ENCODE peak calls at places on chromosomes 1 and 21, in seven cellular contexts. W, Z, F, N, P, A and Y are unnamed samples.

GRCh38 chr1:198970919-198971318 is 332.1 kb downstream of the PTPRC start:
- DNase-seq in W (no peak), Z (no peak), F (no peak), N (no peak), P (no peak), A (peak), Y (no peak)

GRCh38 chr1:226635456-226635941 is 86.9 kb downstream of the STUM start:
- DNase-seq in W (no peak), Z (no peak), F (no peak), N (no peak), P (no peak), A (no peak), Y (no peak)

GRCh38 chr21:27570306-27570868 is 603.5 kb upstream of the ADAMTS5 start:
- DNase-seq in W (no peak), Z (peak), F (peak), N (peak), P (peak), A (peak), Y (no peak)

GRCh38 chr1:101757985-101758384 is 238.7 kb downstream of the OLFM3 start:
- DNase-seq in W (no peak), Z (no peak), F (no peak), N (no peak), P (no peak), A (no peak), Y (no peak)

GRCh38 chr1:47651311-47652089 is 213.7 kb downstream of the FOXD2 start:
- DNase-seq in W (no peak), Z (no peak), F (no peak), N (no peak), P (no peak), A (no peak), Y (no peak)

GRCh38 chr1:106944721-106945120 is 111.8 kb upstream of the PRMT6 start:
- DNase-seq in W (peak), Z (no peak), F (no peak), N (no peak), P (no peak), A (no peak), Y (no peak)

GRCh38 chr1:106897976-106898375 is 158.5 kb upstream of the PRMT6 start:
- DNase-seq in W (no peak), Z (no peak), F (no peak), N (no peak), P (no peak), A (no peak), Y (no peak)

GRCh38 chr1:28190337-28190979 is 14.0 kb upstream of the PTAFR start:
- DNase-seq in W (no peak), Z (no peak), F (no peak), N (no peak), P (no peak), A (peak), Y (no peak)

GRCh38 chr1:116346943-116347673 is 25.9 kb upstream of the ATP1A1 start:
- DNase-seq in W (no peak), Z (no peak), F (no peak), N (no peak), P (no peak), A (no peak), Y (no peak)

GRCh38 chr1:154327466-154328317 is 2.4 kb downstream of the ATP8B2 start:
- DNase-seq in W (no peak), Z (no peak), F (no peak), N (no peak), P (no peak), A (no peak), Y (no peak)

GRCh38 chr1:915295-916172 is 8.2 kb upstream of the SAMD11 start:
- DNase-seq in W (no peak), Z (peak), F (peak), N (no peak), P (peak), A (no peak), Y (no peak)

GRCh38 chr1:161242313-161242712 is 4.3 kb upstream of the NR1I3 start:
- DNase-seq in W (no peak), Z (no peak), F (no peak), N (no peak), P (no peak), A (no peak), Y (no peak)

GRCh38 chr1:11850121-11850520 is 2.5 kb upstream of the NPPA start:
- DNase-seq in W (no peak), Z (no peak), F (no peak), N (no peak), P (no peak), A (no peak), Y (no peak)

GRCh38 chr1:147812799-147813198 is 52.4 kb upstream of the GJA5 start:
- DNase-seq in W (no peak), Z (no peak), F (no peak), N (no peak), P (no peak), A (peak), Y (no peak)

GRCh38 chr1:13450204-13450603 is 40.0 kb downstream of the PRAMEF20 start:
- DNase-seq in W (no peak), Z (no peak), F (no peak), N (no peak), P (no peak), A (no peak), Y (no peak)

GRCh38 chr1:150512846-150513245 is 2.7 kb upstream of the FALEC start:
- DNase-seq in W (no peak), Z (no peak), F (no peak), N (no peak), P (no peak), A (no peak), Y (no peak)

GRCh38 chr1:30088594-30089556 is 634.5 kb downstream of the MATN1 start:
- DNase-seq in W (no peak), Z (no peak), F (peak), N (no peak), P (no peak), A (peak), Y (no peak)

GRCh38 chr1:226974544-226975258 is 34.6 kb downstream of the COQ8A start:
- DNase-seq in W (no peak), Z (peak), F (peak), N (no peak), P (peak), A (peak), Y (no peak)

GRCh38 chr1:33140153-33141149 is 41.4 kb downstream of the TRIM62 start:
- DNase-seq in W (no peak), Z (no peak), F (no peak), N (no peak), P (peak), A (peak), Y (no peak)

GRCh38 chr1:121566346-121566745 is 381.6 kb downstream of the SRGAP2C start:
- DNase-seq in W (no peak), Z (no peak), F (no peak), N (no peak), P (no peak), A (no peak), Y (no peak)

GRCh38 chr1:227065311-227065710 is 125.2 kb downstream of the COQ8A start:
- DNase-seq in W (no peak), Z (no peak), F (no peak), N (no peak), P (no peak), A (no peak), Y (no peak)

GRCh38 chr21:36917487-36918158 is 48.8 kb downstream of the HLCS start:
- DNase-seq in W (peak), Z (no peak), F (peak), N (no peak), P (peak), A (peak), Y (no peak)

DNA sequence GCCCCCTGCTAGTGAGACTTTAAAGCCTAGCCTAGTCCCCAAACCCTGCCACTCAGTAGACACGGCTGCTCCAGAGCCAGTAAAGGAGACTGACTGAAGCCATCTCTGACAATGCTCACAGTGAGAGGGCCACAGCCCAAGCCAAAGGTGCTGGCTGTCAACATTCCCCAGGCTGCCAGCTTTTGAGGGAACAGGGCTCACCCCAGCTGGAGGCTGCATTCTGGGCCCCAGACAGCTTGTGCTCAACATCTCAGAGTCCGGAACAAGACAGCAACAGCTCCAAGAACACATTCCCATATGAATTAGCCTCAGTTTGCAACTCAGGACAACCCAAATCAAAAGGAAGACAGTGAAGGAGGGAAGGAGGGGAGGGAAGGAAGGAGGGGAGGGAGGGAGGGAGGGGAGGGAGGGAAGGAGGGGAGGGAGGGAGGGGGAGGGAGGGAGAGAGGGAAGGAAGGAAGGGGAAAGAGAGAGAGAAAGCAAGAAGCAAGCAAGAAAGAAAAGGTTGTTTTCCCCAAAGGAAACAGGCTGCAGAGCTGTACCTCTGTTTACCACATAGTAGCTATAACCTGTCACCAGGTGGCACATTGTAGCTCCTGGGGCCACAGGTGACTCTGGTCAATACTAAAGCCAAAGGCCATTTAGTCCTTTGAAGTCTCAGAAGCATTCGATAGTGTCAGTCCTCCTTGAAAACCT is 5.4 kb downstream of the ARTN start:
- DNase-seq in W (no peak), Z (peak), F (peak), N (no peak), P (no peak), A (no peak), Y (no peak)
- H3K27ac ChIP-seq in W (no peak), Z (no peak), F (no peak), N (no peak), P (no peak), A (no peak), Y (no peak)

DNA sequence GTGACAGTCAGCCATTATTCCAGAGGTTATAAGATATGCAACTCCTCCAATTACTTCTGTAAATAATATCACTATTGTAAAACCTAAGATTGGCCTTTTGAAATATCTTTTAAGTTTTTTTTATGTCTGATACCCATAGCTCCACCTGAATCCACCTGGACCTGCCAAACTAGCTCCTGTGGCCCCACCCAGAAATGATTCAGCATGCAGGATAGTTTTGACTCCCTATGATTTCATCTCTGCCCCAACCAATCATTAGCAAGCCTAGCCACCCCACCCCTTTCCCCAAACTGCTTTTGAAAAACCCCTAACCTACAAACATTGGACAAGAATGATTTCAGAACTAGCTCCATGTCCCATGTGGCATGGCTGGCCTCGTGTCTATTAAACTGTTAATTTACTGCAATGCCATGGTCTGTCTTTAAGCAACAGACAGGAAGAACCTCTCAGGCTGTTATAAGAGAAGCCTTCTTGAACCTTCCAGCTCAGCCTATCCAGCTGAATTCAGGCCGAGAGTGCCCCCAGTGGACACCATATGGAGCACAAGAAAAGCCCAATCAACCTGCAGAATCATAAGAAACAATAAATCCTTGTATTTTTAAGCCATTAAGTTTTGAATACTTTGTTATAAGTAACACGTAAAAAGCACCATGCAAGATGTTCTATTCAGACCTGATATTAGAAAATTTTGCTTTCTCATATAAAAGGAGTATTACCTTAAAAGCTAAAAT is 263.0 kb upstream of the ZRANB2 start:
- DNase-seq in W (no peak), Z (no peak), F (no peak), N (no peak), P (no peak), A (no peak), Y (no peak)
- H3K27ac ChIP-seq in W (no peak), Z (no peak), F (no peak), N (no peak), P (no peak), A (no peak), Y (no peak)

DNA sequence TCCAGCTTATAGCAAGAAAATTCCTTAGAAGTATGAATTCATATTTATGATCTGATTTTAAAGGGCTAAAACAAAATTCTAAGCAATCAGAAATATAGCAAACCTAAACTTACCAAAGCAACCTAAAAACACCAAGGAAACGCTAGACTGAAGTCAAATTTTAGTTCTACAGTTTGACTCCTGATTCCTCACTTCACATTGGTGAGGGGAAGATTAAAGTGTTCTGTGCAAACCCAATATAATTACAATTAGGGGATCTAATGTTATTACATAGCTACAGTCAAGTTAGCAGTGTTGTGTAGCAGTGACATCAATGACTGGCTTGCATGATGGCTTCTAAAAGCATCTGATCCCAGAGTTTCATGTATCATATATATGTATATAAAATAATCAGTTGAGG is 11.6 kb downstream of the HNRNPU start:
- DNase-seq in W (no peak), Z (no peak), F (no peak), N (no peak), P (no peak), A (no peak), Y (no peak)
- H3K27ac ChIP-seq in W (no peak), Z (no peak), F (no peak), N (no peak), P (no peak), A (peak), Y (no peak)

DNA sequence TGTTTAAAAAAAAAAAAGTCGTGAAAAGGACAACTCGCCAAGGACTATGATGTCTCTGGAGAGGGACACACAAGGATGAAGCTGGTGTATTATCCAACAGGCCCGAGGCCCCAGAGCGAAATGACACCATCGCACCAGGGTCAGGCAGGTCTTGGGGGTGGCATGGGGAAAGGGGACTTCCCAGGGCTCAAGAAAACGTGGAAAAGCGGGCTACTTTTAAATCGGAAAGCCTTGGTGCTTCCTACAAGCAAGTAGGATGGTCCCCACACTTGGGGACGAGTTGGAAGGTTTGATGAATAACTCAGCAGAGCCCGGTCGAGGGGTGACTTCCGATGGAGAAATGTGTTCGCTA is 505 bp upstream of the GNPAT start:
- DNase-seq in W (no peak), Z (no peak), F (no peak), N (no peak), P (peak), A (no peak), Y (no peak)
- H3K27ac ChIP-seq in W (no peak), Z (peak), F (peak), N (peak), P (no peak), A (no peak), Y (peak)

DNA sequence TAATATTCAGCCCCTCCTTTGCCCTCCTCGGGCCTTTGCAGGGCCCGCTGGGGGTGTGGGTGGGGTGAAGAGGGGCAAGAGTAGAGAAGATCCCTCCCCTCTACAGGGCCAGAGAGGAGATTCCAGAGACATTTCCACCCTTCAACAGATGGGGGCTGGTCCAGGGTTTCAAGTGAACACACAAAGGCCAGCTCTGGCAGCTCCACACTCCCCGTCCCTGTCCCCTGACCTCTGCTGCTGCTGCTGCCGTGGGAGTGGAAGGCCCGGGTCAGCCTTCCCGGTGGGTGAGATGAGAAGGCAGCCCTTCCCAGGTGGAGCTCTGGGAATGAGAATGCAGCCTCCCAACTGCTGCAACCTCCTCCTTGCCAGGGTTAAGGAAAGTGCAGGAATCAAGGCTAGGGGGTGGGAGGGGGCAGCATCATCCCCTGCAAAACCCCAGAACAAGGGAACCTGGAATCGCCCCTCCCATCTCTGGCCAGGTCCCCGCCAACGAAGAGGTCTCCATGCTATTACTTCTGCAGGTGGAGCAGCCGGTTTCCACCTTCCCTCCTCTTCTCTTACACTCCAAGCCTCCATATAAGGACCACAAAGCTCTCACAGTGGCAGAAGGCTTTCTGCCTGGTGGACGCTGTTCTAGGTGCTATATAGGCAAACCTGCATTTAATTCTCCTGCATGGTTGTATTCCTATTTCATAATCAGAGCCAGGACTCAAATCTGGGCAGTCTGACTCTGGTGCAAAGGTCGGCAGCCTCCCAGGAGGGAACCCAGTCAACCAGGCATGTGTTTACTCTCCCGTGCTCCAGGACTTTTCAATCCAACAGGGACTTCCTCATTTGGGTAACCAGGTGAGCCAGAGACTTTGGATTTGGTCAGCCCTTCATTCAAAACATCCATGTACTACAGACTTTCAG is 22.9 kb upstream of the ARHGEF10L start:
- DNase-seq in W (no peak), Z (no peak), F (no peak), N (no peak), P (no peak), A (no peak), Y (no peak)
- H3K27ac ChIP-seq in W (no peak), Z (no peak), F (no peak), N (no peak), P (no peak), A (no peak), Y (no peak)

GRCh38 chr1:167431261-167431908 is 86.9 kb downstream of the CD247 start:
- DNase-seq in W (no peak), Z (no peak), F (no peak), N (no peak), P (no peak), A (no peak), Y (no peak)

GRCh38 chr1:167433884-167434283 is 84.4 kb downstream of the CD247 start:
- DNase-seq in W (no peak), Z (no peak), F (no peak), N (no peak), P (no peak), A (no peak), Y (no peak)

GRCh38 chr1:167434306-167434705 is 84.0 kb downstream of the CD247 start:
- DNase-seq in W (no peak), Z (no peak), F (no peak), N (no peak), P (no peak), A (no peak), Y (no peak)

GRCh38 chr1:167431909-167432650 is 86.2 kb downstream of the CD247 start:
- DNase-seq in W (no peak), Z (no peak), F (no peak), N (no peak), P (no peak), A (no peak), Y (no peak)

DNA sequence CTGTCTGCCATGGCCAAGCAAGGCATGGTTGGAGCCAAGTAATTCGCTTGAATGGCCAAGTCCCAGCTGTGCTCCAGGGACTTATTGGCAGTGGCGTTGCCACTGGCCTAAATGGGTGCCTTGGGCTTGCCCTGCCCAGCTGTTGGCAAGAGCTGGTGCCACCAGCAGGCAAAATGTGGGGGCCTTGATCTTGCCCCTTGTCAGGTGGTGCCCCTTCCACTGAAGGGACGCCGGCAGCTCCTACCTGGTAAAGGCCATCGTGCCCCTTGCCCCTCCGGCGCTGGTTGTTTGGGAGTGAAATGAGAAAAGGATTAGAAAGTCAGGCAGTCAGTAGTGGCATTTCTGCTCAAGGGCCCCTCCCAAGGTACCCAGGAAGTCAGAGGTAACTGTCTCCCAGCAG is 85.5 kb downstream of the CD247 start:
- DNase-seq in W (no peak), Z (no peak), F (no peak), N (no peak), P (no peak), A (no peak), Y (no peak)
- H3K27ac ChIP-seq in W (no peak), Z (no peak), F (no peak), N (no peak), P (no peak), A (no peak), Y (no peak)

DNA sequence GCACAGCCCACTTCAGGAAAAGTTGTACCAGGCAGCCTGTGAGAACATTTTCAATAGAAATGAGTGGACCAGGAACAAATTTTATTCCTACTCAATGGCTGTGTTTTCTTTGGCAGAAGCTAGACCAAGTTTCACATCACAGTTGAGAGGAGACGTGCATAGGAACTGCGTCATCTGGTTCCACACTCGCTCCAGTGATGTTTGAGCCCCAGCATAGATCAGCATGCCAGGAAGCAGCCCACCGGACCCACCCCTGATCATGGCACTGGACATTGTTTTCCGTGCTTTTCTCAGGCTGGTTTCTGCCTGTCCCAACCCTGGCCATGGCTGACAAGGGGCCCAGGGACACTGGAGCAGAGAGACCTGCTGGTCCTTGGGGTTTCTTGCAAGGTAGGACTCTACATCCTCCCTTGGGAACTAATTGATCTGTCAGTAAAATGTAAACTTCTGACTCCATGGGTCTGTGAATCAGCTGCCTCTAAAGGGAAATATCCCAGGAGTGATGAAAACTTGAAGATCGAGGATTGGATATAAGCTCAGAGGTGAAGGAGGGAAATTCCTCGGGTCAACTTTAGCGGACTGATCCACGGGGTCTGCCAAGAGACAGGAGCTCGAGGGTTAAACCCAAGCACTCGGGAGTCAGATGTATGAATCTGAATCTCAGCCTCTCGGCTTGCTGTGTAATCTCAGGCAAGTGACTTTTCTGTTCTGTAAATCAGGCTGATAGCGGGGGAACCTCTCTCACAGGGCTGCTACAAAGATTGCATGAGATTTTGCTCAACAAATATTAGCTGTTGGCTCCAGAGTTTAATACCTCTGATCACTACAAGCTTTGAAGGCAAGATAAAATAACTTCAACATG is 35.7 kb downstream of the NEK2 start:
- DNase-seq in W (no peak), Z (no peak), F (no peak), N (no peak), P (no peak), A (peak), Y (no peak)
- H3K27ac ChIP-seq in W (no peak), Z (no peak), F (no peak), N (no peak), P (no peak), A (peak), Y (no peak)